ENCODE peak calls at places on chromosome 14, in six cellular contexts. V is heart left ventricle, R is IMR-90, E is thyroid gland, T is stomach, X is suprapubic skin. Z is an unnamed sample.
A peak's percentile ranks its signal among the peaks of the same experiment; 100 is the strongest.

GRCh38 chr14:99177876-99178630 is 93.9 kb downstream of the BCL11B start:
- DNase-seq in X (peak; percentile 72), V (no peak), E (peak; percentile 62), R (no peak), T (no peak), Z (no peak)

GRCh38 chr14:105867961-105868599 is 341.7 kb downstream of the TMEM121 start:
- DNase-seq in T (peak; percentile 16), R (no peak), V (peak; percentile 41), X (peak; percentile 58), E (no peak), Z (no peak)

GRCh38 chr14:39717000-39717399 is 284.8 kb upstream of the FBXO33 start:
- DNase-seq in T (no peak), E (no peak), V (no peak), R (no peak), X (no peak), Z (no peak)

GRCh38 chr14:102043251-102044025 is 43.4 kb downstream of the HSP90AA1 start:
- DNase-seq in V (no peak), T (no peak), R (no peak), E (no peak), X (no peak), Z (no peak)

GRCh38 chr14:101564444-101564776 is 3.1 kb downstream of the DIO3 start:
- DNase-seq in E (no peak), R (no peak), X (no peak), V (no peak), T (no peak), Z (no peak)

GRCh38 chr14:105617201-105617777 is 90.9 kb downstream of the TMEM121 start:
- DNase-seq in T (no peak), X (peak; percentile 70), V (peak; percentile 54), E (no peak), R (no peak), Z (no peak)

GRCh38 chr14:72457641-72458040 is 436.3 kb downstream of the DPF3 start:
- DNase-seq in R (peak; percentile 83), E (no peak), T (no peak), V (no peak), X (no peak), Z (no peak)

GRCh38 chr14:76656592-76656991 is 104.7 kb upstream of the VASH1 start:
- DNase-seq in T (no peak), R (no peak), V (no peak), X (no peak), E (no peak), Z (no peak)

GRCh38 chr14:57512221-57512620 is 18.6 kb upstream of the CCDC198 start:
- DNase-seq in E (no peak), X (no peak), R (no peak), V (no peak), T (no peak), Z (no peak)

GRCh38 chr14:24325131-24325530 is 9.7 kb downstream of the ADCY4 start:
- DNase-seq in X (no peak), R (no peak), E (no peak), T (no peak), V (no peak), Z (no peak)

DNA sequence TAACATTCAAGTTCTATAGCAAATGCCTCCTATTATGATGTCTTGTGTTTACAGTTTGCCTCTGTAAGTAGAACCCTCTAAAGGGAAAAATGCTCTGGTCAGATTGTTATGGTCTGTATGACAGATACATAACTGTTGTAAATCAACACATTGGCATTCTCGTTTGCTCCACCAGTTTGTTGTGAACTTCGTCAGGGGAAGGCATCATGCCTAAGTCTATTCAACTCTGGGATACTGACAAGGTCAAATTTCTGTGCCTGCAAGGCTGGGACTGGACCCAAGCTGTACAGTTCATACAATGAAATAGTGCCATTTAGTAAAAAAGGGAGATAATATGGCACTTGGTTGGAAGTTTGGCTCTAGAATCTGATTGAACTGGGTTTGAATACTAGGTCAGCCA is 392.3 kb downstream of the RAD51B start:
- DNase-seq in V (no peak), E (no peak), T (no peak), X (no peak), R (no peak), Z (peak; percentile 10)
- H3K4me1 ChIP-seq in V (no peaks in the 10 kb centered on the region), E (peaks cover 36% of the 10 kb centered on the region), T (peaks cover 67% of the 10 kb centered on the region), X (peaks cover 57% of the 10 kb centered on the region), R (peaks cover 15% of the 10 kb centered on the region), Z (peaks cover 36% of the 10 kb centered on the region)

GRCh38 chr14:100417466-100417865 is 94.3 kb downstream of the SLC25A47 start:
- DNase-seq in T (peak; percentile 57), E (no peak), R (peak; percentile 97), V (no peak), X (no peak), Z (peak; percentile 90)
- TF ChIP-seq POLR2A in T (no peak), E (no peak), R (peak; percentile 65), V (no peak), X (no peak), Z (no peak)

DNA sequence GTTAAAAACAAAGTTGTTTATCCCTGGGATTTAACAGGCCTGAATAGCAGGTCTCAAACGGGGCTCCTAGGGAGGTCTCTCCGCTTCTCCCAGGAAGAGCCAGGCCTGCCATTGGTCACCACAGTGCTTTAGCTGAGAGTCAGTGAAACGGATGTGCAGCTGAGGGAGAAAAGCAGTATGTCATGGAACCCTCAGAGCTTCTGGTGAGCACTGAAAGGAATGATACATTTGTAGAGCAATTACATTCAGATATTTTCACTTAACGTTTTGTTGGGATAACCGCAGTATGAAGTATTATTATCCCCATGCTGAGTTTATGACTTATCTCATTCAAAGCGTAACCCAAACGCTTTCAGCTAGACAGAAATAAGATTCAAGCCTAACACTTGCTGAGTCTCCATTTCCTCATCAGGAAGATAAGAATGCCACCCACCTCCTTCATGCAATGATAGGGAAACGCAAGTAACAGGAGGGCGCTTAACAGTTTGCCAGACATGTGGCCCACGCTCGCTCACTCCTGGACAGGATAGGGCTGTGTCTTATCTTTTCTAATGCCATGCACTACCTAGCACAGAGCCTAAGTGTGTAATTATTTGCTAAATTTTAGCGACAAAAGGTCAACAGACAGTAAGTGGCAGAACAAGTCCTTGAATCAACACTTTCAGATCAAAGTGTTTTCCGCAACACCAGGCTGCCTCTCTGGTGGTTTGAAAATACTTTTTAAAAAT is 28.2 kb downstream of the DAD1 start:
- DNase-seq in R (no peak), T (peak; percentile 85), V (no peak), E (peak; percentile 33), X (no peak), Z (peak; percentile 59)
- H3K27ac ChIP-seq in R (no peak overlapping the region), T (peak overlapping the region; percentile 89), V (no peak overlapping the region), E (peak overlapping the region; percentile 79), X (no peak overlapping the region), Z (peak overlapping the region; percentile 73)

DNA sequence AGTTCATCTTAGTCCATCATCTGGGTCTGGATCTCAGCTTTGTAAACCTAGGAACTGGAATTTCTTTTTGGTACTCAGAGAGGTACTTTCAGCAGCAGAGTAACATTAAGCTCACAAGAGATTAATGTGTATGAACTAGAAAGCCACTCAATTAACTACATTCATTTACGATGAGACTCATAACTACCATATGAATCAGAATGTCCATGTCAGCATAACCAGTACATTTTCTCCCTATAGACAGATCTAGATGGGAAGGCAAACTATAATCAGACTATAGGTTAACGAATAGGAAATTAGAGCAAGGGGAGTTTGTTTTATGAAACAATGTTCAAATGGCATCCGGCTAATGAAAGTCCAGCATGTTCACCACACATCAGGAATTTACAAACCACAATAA is 178.7 kb downstream of the CEP128 start:
- DNase-seq in V (no peak), R (peak; percentile 24), X (no peak), E (no peak), T (no peak), Z (no peak)
- H3K4me1 ChIP-seq in V (no peaks in the 10 kb centered on the region), R (peaks cover 3% of the 10 kb centered on the region), X (no peaks in the 10 kb centered on the region), E (no peaks in the 10 kb centered on the region), T (no peaks in the 10 kb centered on the region), Z (no peaks in the 10 kb centered on the region)

DNA sequence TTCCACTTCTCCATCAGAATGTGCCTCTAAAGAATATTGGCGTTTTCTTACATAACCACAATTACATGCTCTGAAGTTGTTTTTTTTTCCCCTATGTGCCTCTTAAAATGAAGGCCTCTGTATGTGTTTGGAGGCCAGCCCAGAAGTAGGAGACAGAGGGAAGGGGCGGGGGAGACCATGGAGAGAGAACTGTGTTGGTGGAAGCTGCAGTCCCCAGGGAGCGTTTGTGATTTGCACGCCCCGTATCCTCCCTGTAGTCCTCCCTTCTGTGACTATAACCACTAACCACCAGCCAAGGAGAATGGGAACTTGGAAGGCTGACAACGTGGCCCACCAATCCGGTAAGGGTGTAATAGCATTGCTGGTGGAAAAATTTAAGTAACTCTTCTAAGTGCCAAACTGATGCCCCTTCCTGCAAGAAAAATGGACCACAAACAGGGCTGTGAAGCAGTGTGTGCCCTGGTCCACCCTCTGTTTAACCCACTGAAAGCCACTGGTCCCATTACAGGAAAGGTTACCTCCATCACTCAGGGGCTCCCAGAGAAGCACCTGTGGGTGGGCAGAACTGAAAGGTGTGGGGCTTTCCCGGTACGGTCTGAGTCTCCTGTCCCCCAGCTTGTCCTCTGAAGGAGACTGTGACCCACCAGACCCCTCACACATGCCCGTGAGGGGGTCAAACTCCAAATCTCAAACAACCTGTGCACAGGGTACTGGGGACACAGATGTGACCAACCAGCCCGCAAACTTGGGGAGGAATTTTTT is 36.8 kb downstream of the CCDC88C start:
- DNase-seq in E (no peak), V (peak; percentile 14), R (no peak), T (no peak), X (no peak), Z (no peak)
- TF ChIP-seq POLR2A in E (no peak), V (no peak), R (no peak), T (no peak), X (no peak), Z (no peak)

DNA sequence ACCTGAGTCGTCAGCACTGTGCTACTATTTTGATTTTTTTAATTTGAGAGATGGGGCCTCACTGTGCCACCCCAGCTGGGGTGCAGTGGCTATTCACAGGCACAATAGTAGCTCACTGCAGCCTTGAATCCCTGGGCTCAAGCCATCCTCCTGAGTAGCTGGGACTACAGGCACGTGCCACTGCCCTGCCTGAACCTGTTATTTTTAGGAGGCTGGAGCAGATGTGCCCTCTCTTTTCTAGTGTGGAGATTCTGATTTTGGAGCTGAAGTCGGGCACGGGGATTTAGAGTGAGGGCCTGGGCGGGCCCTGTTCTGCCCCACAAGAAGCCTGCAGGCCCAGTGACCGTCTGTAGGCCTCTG is 17.3 kb downstream of the SLC25A47 start:
- DNase-seq in R (no peak), V (no peak), E (no peak), T (no peak), X (peak; percentile 47), Z (no peak)
- H3K27ac ChIP-seq in R (peak overlapping the region; percentile 12), V (peak overlapping the region; percentile 26), E (no peak overlapping the region), T (no peak overlapping the region), X (peak overlapping the region; percentile 67), Z (no peak overlapping the region)

GRCh38 chr14:93039649-93040315 is 75.9 kb downstream of the ITPK1 start:
- DNase-seq in X (no peak), E (peak; percentile 76), T (no peak), V (no peak), R (no peak), Z (no peak)

GRCh38 chr14:93041002-93041401 is 74.7 kb downstream of the ITPK1 start:
- DNase-seq in T (no peak), E (no peak), V (no peak), X (no peak), R (no peak), Z (no peak)

GRCh38 chr14:93042968-93043940 is 72.5 kb downstream of the ITPK1 start:
- DNase-seq in R (peak; percentile 63), X (no peak), E (peak; percentile 81), V (peak; percentile 77), T (peak; percentile 93), Z (peak; percentile 94)

GRCh38 chr14:93040443-93040842 is 75.3 kb downstream of the ITPK1 start:
- DNase-seq in X (no peak), T (peak; percentile 59), V (no peak), R (no peak), E (peak; percentile 43), Z (no peak)

GRCh38 chr14:93041830-93042229 is 73.9 kb downstream of the ITPK1 start:
- DNase-seq in T (no peak), V (no peak), R (no peak), X (no peak), E (no peak), Z (no peak)
- H3K4me1 ChIP-seq in T (peaks cover 99% of the 10 kb centered on the region), V (peaks cover 63% of the 10 kb centered on the region), R (peaks cover 12% of the 10 kb centered on the region), X (peaks cover 52% of the 10 kb centered on the region), E (peaks cover 85% of the 10 kb centered on the region), Z (peaks cover 81% of the 10 kb centered on the region)

Z was measured in body of pancreas.